ENCODE peak calls at places on chromosome 10, in four cellular contexts. P is nucleus accumbens, E is aorta, A is NCI-H2081. V is an unnamed sample.

GRCh38 chr10:12419279-12419847 is 70.0 kb downstream of the CAMK1D start:
- DNase-seq in P (no peak), E (no peak), A (no peak), V (peak)

GRCh38 chr10:11097686-11098085 is 80.0 kb downstream of the CELF2 start:
- DNase-seq in P (no peak), E (no peak), A (no peak), V (no peak)

GRCh38 chr10:92241158-92241500 is 49.7 kb downstream of the CPEB3 start:
- DNase-seq in P (no peak), E (no peak), A (no peak), V (peak)

GRCh38 chr10:113476191-113476590 is 76.7 kb upstream of the HABP2 start:
- DNase-seq in P (no peak), E (no peak), A (no peak), V (no peak)

GRCh38 chr10:48802611-48803046 is 118.0 kb downstream of the WDFY4 start:
- DNase-seq in P (no peak), E (no peak), A (no peak), V (no peak)

GRCh38 chr10:63114031-63114814 is 18.9 kb upstream of the NRBF2 start:
- DNase-seq in P (no peak), E (no peak), A (no peak), V (peak)

GRCh38 chr10:75544381-75544780 is 113.0 kb downstream of the LRMDA start:
- DNase-seq in P (no peak), E (no peak), A (no peak), V (no peak)

GRCh38 chr10:16777473-16778370 is 39.5 kb downstream of the RSU1 start:
- DNase-seq in P (no peak), E (no peak), A (peak), V (peak)

GRCh38 chr10:34150103-34150502 is 665.0 kb downstream of the PARD3 start:
- DNase-seq in P (no peak), E (no peak), A (no peak), V (no peak)

GRCh38 chr10:93072225-93072712 is 1.4 kb upstream of the CYP26A1 start:
- DNase-seq in P (no peak), E (no peak), A (no peak), V (no peak)

GRCh38 chr10:9951481-9952257 is 1066.0 kb upstream of the CELF2 start:
- DNase-seq in P (no peak), E (no peak), A (no peak), V (no peak)

GRCh38 chr10:99667108-99667751 is 7.9 kb downstream of the ENTPD7 start:
- DNase-seq in P (no peak), E (no peak), A (no peak), V (peak)

GRCh38 chr10:510415-510881 is 179.0 kb downstream of the DIP2C start:
- DNase-seq in P (no peak), E (peak), A (no peak), V (no peak)

GRCh38 chr10:71981024-71981867 is 17.1 kb downstream of the CHST3 start:
- DNase-seq in P (peak), E (peak), A (no peak), V (no peak)

GRCh38 chr10:32795598-32796183 is 162.3 kb downstream of the ITGB1 start:
- DNase-seq in P (no peak), E (no peak), A (peak), V (peak)

GRCh38 chr10:10935032-10935431 is 82.6 kb upstream of the CELF2 start:
- DNase-seq in P (no peak), E (no peak), A (no peak), V (no peak)

GRCh38 chr10:60846173-60846572 is 67.9 kb downstream of the CDK1 start:
- DNase-seq in P (no peak), E (no peak), A (no peak), V (no peak)

GRCh38 chr10:86765548-86765947 is 9.1 kb downstream of the BMPR1A start:
- DNase-seq in P (no peak), E (no peak), A (no peak), V (no peak)

GRCh38 chr10:58414270-58415041 is 29.2 kb downstream of the TFAM start:
- DNase-seq in P (no peak), E (no peak), A (peak), V (peak)